ENCODE peak calls at places on chromosomes 6 and 20, in five cellular contexts. T is transverse colon, Z is lung, X is sigmoid colon, I is cardiac fibroblast. Y is an unnamed sample.

GRCh38 chr6:11770546-11771466 is 7.8 kb downstream of the ADTRP start:
- DNase-seq in T (peak), Z (peak), X (peak), I (peak), Y (peak)

GRCh38 chr20:64240243-64241015 is 15.1 kb upstream of the PCMTD2 start:
- DNase-seq in T (no peak), Z (no peak), I (no peak), X (peak), Y (no peak)

GRCh38 chr6:10398439-10399218 is 16.2 kb downstream of the TFAP2A start:
- DNase-seq in X (no peak), T (no peak), Z (no peak), I (no peak), Y (no peak)

GRCh38 chr6:20028143-20028542 is 184.1 kb downstream of the MBOAT1 start:
- DNase-seq in I (no peak), T (no peak), Z (no peak), X (no peak), Y (no peak)

GRCh38 chr20:53142651-53143177 is 170.6 kb downstream of the TSHZ2 start:
- DNase-seq in T (no peak), I (no peak), Z (no peak), X (no peak), Y (no peak)

GRCh38 chr6:13683038-13683437 is 28.6 kb downstream of the RANBP9 start:
- DNase-seq in T (no peak), Z (no peak), I (no peak), X (no peak), Y (no peak)

GRCh38 chr6:55009114-55009513 is 162.5 kb downstream of the FAM83B start:
- DNase-seq in T (no peak), I (no peak), Z (no peak), X (no peak), Y (no peak)

GRCh38 chr20:49593441-49594142 is 25.7 kb upstream of the PTGIS start:
- DNase-seq in I (no peak), T (no peak), Z (no peak), X (no peak), Y (no peak)

GRCh38 chr20:50744143-50744792 is 12.9 kb downstream of the PARD6B start:
- DNase-seq in Z (peak), I (peak), X (peak), T (peak), Y (peak)

GRCh38 chr6:145809785-145810184 is 4.8 kb downstream of the FBXO30 start:
- DNase-seq in T (no peak), X (no peak), Z (no peak), I (peak), Y (no peak)

GRCh38 chr20:5119435-5120188 is at the start of gene PCNA:
- DNase-seq in T (peak), I (peak), X (peak), Z (peak), Y (peak)

GRCh38 chr6:45174045-45174444 is 154.1 kb upstream of the RUNX2 start:
- DNase-seq in I (no peak), T (no peak), X (no peak), Z (no peak), Y (no peak)

GRCh38 chr6:42021847-42022754 is 28.2 kb upstream of the TAF8 start:
- DNase-seq in I (peak), X (no peak), T (no peak), Z (no peak), Y (no peak)

GRCh38 chr6:50707652-50708325 is 5.5 kb upstream of the TFAP2D start:
- DNase-seq in Z (no peak), I (peak), T (no peak), X (no peak), Y (no peak)

GRCh38 chr6:113211185-113211584 is 646.0 kb upstream of the MARCKS start:
- DNase-seq in Z (no peak), X (no peak), I (no peak), T (no peak), Y (no peak)

GRCh38 chr20:11261533-11262000 is 587.8 kb upstream of the JAG1 start:
- DNase-seq in X (no peak), T (no peak), I (peak), Z (no peak), Y (no peak)

GRCh38 chr6:161236091-161236633 is 37.7 kb downstream of the AGPAT4 start:
- DNase-seq in Z (no peak), T (no peak), I (no peak), X (no peak), Y (no peak)

GRCh38 chr6:161242113-161242512 is 31.7 kb downstream of the AGPAT4 start:
- DNase-seq in T (no peak), I (no peak), Z (no peak), X (no peak), Y (no peak)

GRCh38 chr6:161237176-161237575 is 36.7 kb downstream of the AGPAT4 start:
- DNase-seq in X (no peak), T (no peak), Z (no peak), I (no peak), Y (no peak)

GRCh38 chr6:161233986-161234620 is 39.8 kb downstream of the AGPAT4 start:
- DNase-seq in T (peak), I (peak), X (peak), Z (peak), Y (no peak)

GRCh38 chr6:161238076-161238869 is 35.6 kb downstream of the AGPAT4 start:
- DNase-seq in I (no peak), Z (no peak), X (no peak), T (no peak), Y (no peak)
- TF ChIP-seq CTCF in I (no peak), Z (no peak), X (no peak), T (no peak), Y (no peak)

GRCh38 chr6:32046450-32047083 is 8.4 kb downstream of the CYP21A2 start:
- DNase-seq in X (peak), I (peak), T (no peak), Z (no peak), Y (no peak)
- TF ChIP-seq CTCF in X (no peak), I (no peak), T (no peak), Z (no peak), Y (no peak)

GRCh38 chr6:8063762-8064637 is at the start of gene BLOC1S5:
- DNase-seq in I (peak), T (peak), X (peak), Z (peak), Y (peak)
- TF ChIP-seq CTCF in I (no peak), T (peak), X (no peak), Z (no peak), Y (peak)

DNA sequence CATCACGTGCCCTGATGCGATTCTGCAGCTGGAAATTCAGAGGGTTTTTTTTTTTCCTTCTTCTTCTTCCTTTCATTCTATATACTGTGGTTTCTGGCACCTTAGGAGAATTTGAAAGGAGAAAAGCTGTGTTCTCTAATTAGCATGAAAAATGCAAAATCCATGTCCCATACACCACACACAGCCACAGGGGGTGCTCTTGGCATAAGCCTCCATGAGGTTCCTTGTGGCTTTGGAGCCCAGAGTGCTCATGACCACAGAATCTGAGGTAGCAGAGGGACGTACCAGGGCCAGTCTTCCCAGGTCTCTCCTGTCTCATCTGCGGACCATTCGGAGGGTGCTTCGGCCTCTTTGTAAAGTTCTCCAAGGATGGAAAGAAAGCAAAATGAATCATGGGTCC is 258.4 kb upstream of the CDH4 start:
- DNase-seq in T (no peak), Z (no peak), I (no peak), X (no peak), Y (no peak)
- TF ChIP-seq CTCF in T (no peak), Z (no peak), I (peak), X (no peak), Y (no peak)

GRCh38 chr20:3966571-3966970 is 48.8 kb downstream of the RNF24 start:
- DNase-seq in X (no peak), I (no peak), Z (no peak), T (no peak), Y (no peak)

GRCh38 chr20:3972161-3972560 is 43.2 kb downstream of the RNF24 start:
- DNase-seq in T (no peak), I (no peak), X (no peak), Z (no peak), Y (no peak)

GRCh38 chr20:3971145-3971544 is 44.2 kb downstream of the RNF24 start:
- DNase-seq in I (peak), Z (no peak), T (no peak), X (no peak), Y (no peak)

GRCh38 chr20:3973705-3974104 is 41.7 kb downstream of the RNF24 start:
- DNase-seq in I (no peak), T (no peak), X (no peak), Z (no peak), Y (no peak)

DNA sequence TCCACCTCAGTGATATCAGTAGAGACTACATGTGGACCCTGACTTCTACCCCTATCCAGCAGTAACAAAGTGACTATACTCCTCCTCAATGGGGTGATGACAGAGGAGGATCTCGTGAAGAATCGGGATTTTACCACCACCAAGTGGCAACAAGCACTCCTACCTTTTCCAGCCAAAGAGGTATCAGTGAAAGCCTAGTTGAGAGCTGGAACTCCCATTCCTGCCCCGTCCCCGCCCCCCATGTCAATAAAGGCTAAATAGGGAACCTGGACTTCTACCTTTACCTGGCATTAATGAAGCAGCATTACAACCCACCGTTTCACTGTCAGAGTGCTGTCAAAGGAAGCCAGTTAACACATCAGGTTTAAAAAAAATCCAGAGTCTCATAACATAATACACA is 45.3 kb downstream of the RNF24 start:
- DNase-seq in Z (no peak), X (no peak), I (no peak), T (peak), Y (no peak)
- TF ChIP-seq CTCF in Z (no peak), X (no peak), I (no peak), T (no peak), Y (no peak)

GRCh38 chr20:25336561-25337422 is 53.8 kb downstream of the ABHD12 start:
- DNase-seq in Z (no peak), T (no peak), X (no peak), I (peak), Y (peak)
- TF ChIP-seq CTCF in Z (no peak), T (peak), X (no peak), I (peak), Y (peak)